ENCODE peak calls at places on chromosomes 6 and 20, in eight cellular contexts. R, A, Q, J, H, E, P and G are unnamed samples.

GRCh38 chr6:33604941-33605854 is 15.9 kb upstream of the ITPR3 start:
- DNase-seq in R (no peak), A (no peak), Q (no peak), J (no peak), H (no peak), E (no peak), P (no peak), G (no peak)

GRCh38 chr6:12751694-12752304 is 35.2 kb downstream of the PHACTR1 start:
- DNase-seq in R (peak; percentile 61), A (peak; percentile 68), Q (peak; percentile 42), J (peak; percentile 92), H (peak; percentile 52), E (peak; percentile 46), P (peak; percentile 59), G (no peak)

GRCh38 chr6:170149681-170150589 is 140.9 kb downstream of the DLL1 start:
- DNase-seq in R (peak; percentile 33), A (no peak), Q (peak; percentile 9), J (no peak), H (no peak), E (no peak), P (peak; percentile 32), G (no peak)

GRCh38 chr6:166929534-166930189 is 26.7 kb downstream of the RNASET2 start:
- DNase-seq in R (no peak), A (no peak), Q (no peak), J (no peak), H (no peak), E (no peak), P (no peak), G (no peak)

GRCh38 chr20:47857142-47857993 is 72.1 kb upstream of the SULF2 start:
- DNase-seq in R (peak; percentile 56), A (no peak), Q (peak; percentile 46), J (peak; percentile 60), H (no peak), E (peak; percentile 62), P (no peak), G (peak; percentile 92)

GRCh38 chr6:21739838-21740237 is 146.3 kb downstream of the SOX4 start:
- DNase-seq in R (no peak), A (no peak), Q (no peak), J (peak; percentile 70), H (no peak), E (no peak), P (no peak), G (no peak)

GRCh38 chr20:24100370-24101011 is 111.9 kb upstream of the GGTLC1 start:
- DNase-seq in R (no peak), A (peak; percentile 74), Q (peak; percentile 28), J (peak; percentile 72), H (peak; percentile 33), E (peak; percentile 30), P (no peak), G (peak; percentile 20)

GRCh38 chr6:25793970-25794369 is 37.9 kb downstream of the SLC17A1 start:
- DNase-seq in R (no peak), A (no peak), Q (no peak), J (no peak), H (no peak), E (no peak), P (no peak), G (no peak)

GRCh38 chr20:10474606-10475184 is 39.6 kb downstream of the SLX4IP start:
- DNase-seq in R (peak; percentile 65), A (no peak), Q (peak; percentile 41), J (peak; percentile 68), H (no peak), E (peak; percentile 29), P (peak; percentile 72), G (no peak)

GRCh38 chr20:17437251-17437650 is 93.9 kb downstream of the BFSP1 start:
- DNase-seq in R (no peak), A (no peak), Q (no peak), J (no peak), H (no peak), E (no peak), P (no peak), G (no peak)

GRCh38 chr6:13708679-13709261 is 2.9 kb downstream of the RANBP9 start:
- DNase-seq in R (no peak), A (no peak), Q (no peak), J (no peak), H (no peak), E (peak; percentile 18), P (no peak), G (no peak)

DNA sequence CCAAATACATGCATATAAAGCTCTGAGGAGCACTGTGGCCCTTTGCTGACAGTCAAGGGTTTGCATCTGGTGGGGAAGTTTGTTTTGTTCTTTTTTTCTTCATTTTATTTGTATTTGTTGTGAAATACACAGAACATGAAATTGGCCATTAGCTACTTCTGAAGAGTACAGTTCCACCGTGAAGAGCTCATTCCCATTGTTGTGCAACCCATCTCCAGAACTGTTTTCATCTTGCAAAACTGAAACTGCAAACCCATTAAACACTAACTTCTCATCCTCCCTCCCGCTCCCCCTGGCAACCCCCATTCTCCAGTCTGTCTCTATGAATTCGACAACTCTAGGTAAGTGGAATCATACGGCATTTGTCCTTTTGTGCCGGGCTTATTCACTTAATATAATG is 231.3 kb downstream of the TFAP2C start:
- DNase-seq in R (no peak), A (no peak), Q (no peak), J (no peak), H (no peak), E (no peak), P (no peak), G (no peak)
- H3K4me3 ChIP-seq in R (no peak overlapping the region), A (no peak overlapping the region), Q (no peak overlapping the region), J (no peak overlapping the region), H (no peak overlapping the region), E (no peak overlapping the region), P (no peak overlapping the region), G (no peak overlapping the region)

DNA sequence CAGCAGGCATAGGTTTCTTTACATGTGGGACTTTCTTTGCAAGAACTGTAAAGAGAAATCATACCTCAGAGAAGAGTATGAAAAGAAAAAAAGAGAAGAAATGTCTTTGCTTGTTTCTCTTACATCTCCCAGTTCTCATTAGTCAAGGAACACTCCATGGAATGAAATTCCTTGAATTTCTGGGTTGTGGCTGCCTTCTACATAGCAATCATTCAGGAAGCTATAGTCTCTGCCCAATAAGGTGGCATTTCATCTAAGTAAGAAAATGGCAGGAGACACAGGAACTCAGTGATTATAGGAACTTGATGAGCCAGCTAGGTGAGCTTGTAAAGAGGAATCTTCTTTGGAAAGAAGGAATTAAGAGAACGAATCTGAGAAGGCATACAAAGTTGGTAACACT is 197.0 kb upstream of the FKBP1C start:
- DNase-seq in R (no peak), A (no peak), Q (no peak), J (no peak), H (no peak), E (no peak), P (no peak), G (no peak)
- H3K27ac ChIP-seq in R (no peak overlapping the region), A (no peak overlapping the region), Q (no peak overlapping the region), J (no peak overlapping the region), H (no peak overlapping the region), E (no peak overlapping the region), P (no peak overlapping the region), G (no peak overlapping the region)

DNA sequence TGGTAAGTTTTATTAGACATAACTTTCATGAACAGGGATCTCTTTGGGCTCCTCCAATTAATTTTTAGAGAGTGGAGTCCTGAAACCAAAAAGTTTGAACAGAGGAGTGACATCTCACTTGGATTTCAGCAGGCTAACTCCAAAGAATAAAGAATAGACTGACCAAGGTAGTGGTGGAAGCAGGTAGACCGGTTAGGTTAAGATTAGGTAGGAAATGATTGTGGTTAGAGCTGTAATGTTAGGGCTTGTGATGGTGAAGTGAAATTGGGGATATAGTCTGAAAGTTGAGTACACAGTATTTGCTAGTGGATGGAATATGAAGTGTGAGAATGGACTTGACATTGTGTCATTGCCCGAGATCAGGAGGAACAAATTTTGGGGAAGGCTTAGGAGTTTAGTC is 27.8 kb downstream of the QKI start:
- DNase-seq in R (no peak), A (no peak), Q (no peak), J (no peak), H (no peak), E (no peak), P (no peak), G (no peak)
- H3K9me3 ChIP-seq in R (no peaks in the 10 kb centered on the region), A (no peaks in the 10 kb centered on the region), Q (no peaks in the 10 kb centered on the region), J (no peaks in the 10 kb centered on the region), H (no peaks in the 10 kb centered on the region), E (no peaks in the 10 kb centered on the region), P (no peaks in the 10 kb centered on the region), G (no peaks in the 10 kb centered on the region)

DNA sequence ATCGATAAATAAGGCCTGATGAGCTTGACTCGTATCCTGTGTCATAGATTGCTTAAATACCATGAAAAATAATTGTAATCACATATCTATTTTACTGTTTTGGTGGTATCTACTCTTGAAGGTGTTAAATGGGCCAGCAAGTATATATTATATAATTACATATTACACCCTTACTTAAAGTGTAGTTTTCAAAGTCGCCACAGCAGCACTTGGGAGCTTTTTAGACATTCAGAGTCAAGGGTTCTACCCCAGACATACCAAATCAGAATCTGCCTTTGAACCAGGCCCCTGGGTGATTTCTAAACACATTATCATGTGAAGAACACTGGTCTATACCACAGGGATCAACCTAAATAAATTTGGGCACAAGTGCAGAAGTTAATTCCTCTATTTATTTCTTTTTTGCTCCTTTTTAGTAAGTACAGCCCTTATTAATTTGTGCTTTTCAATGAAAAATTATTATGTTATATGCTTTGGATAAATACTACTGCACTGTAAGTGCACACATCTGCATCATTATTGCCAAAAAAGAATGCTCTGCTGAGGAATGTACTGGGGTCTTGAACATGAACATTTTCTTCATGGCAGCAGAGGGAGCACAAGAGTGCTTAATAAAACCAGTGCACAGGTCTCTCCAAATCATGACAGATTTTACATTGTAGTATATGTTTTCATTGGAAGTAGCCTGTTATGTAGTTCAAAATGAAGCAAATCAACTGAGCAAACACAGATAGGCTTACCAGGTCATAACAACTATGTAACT is 3.1 kb upstream of the ATXN1 start:
- DNase-seq in R (no peak), A (peak; percentile 73), Q (no peak), J (no peak), H (no peak), E (no peak), P (no peak), G (no peak)
- H3K4me3 ChIP-seq in R (no peak overlapping the region), A (no peak overlapping the region), Q (peak overlapping the region; percentile 97), J (no peak overlapping the region), H (no peak overlapping the region), E (no peak overlapping the region), P (no peak overlapping the region), G (no peak overlapping the region)

DNA sequence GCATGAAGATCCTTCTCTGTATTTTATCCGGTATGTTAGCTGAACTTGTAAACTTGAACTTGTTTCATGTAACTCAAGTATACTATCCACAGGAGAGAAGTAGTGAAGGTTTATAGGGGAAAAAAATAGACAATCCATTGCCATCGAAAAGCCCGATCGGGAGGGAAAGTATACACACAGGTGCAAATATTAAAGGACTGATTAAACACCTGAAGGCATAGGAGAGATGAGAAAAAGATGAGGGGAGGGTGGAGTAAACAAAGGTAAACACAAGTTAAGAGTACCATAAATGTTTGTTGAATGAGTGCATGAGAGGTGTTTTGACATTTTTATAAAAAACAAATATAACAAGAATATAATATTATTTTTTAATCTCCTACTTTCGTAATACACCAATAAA is 64.3 kb upstream of the CITED2 start:
- DNase-seq in R (no peak), A (no peak), Q (no peak), J (no peak), H (no peak), E (no peak), P (no peak), G (no peak)
- H3K27ac ChIP-seq in R (no peak overlapping the region), A (no peak overlapping the region), Q (no peak overlapping the region), J (no peak overlapping the region), H (no peak overlapping the region), E (no peak overlapping the region), P (no peak overlapping the region), G (peak overlapping the region; percentile 35)